ENCODE peak calls at places on chromosomes 6 and 20, in four cellular contexts. H is HepG2, W is GM12878, K is GM12892. X is an unnamed sample.

GRCh38 chr6:13561624-13562267 is 12.7 kb upstream of the SIRT5 start:
- DNase-seq in H (peak), W (no peak), K (no peak), X (no peak)

GRCh38 chr6:39312912-39313525 is 1.2 kb downstream of the KCNK17 start:
- DNase-seq in H (no peak), W (no peak), K (no peak), X (no peak)

GRCh38 chr20:53527196-53527595 is 66.4 kb downstream of the ZNF217 start:
- DNase-seq in H (no peak), W (no peak), K (no peak), X (no peak)

GRCh38 chr6:26086214-26086613 is 1.0 kb upstream of the HFE start:
- DNase-seq in H (no peak), W (no peak), K (no peak), X (no peak)

GRCh38 chr20:46965477-46965876 is 70.8 kb downstream of the EYA2 start:
- DNase-seq in H (no peak), W (no peak), K (no peak), X (no peak)

GRCh38 chr6:78530208-78530607 is 337.1 kb upstream of the IRAK1BP1 start:
- DNase-seq in H (no peak), W (no peak), K (no peak), X (no peak)

GRCh38 chr6:125095501-125096301 is 57.9 kb upstream of the TPD52L1 start:
- DNase-seq in H (no peak), W (no peak), K (no peak), X (no peak)

GRCh38 chr6:111423960-111424846 is 58.8 kb downstream of the REV3L start:
- DNase-seq in H (no peak), W (no peak), K (no peak), X (no peak)

GRCh38 chr6:107318100-107318736 is 141.1 kb downstream of the PDSS2 start:
- DNase-seq in H (peak), W (peak), K (peak), X (peak)

GRCh38 chr6:13877116-13877515 is 47.6 kb upstream of the RNF182 start:
- DNase-seq in H (no peak), W (no peak), K (no peak), X (no peak)

GRCh38 chr6:125647391-125647790 is 102.0 kb upstream of the HEY2 start:
- DNase-seq in H (no peak), W (no peak), K (no peak), X (no peak)

GRCh38 chr6:72809701-72810379 is 188.0 kb downstream of the KCNQ5 start:
- DNase-seq in H (no peak), W (no peak), K (no peak), X (no peak)

GRCh38 chr6:72140795-72141194 is 254.4 kb downstream of the RIMS1 start:
- DNase-seq in H (no peak), W (no peak), K (no peak), X (no peak)

GRCh38 chr20:4889446-4889845 is 111.9 kb downstream of the SLC23A2 start:
- DNase-seq in H (no peak), W (no peak), K (no peak), X (no peak)

GRCh38 chr6:140812636-140813035 is 1320.1 kb upstream of the GJE1 start:
- DNase-seq in H (no peak), W (no peak), K (no peak), X (no peak)

GRCh38 chr20:13338999-13339411 is 117.9 kb downstream of the ISM1 start:
- DNase-seq in H (peak), W (no peak), K (no peak), X (no peak)

GRCh38 chr20:47337413-47337812 is 19.1 kb downstream of the ZMYND8 start:
- DNase-seq in H (no peak), W (no peak), K (no peak), X (no peak)

GRCh38 chr6:14550817-14551216 is 433.2 kb downstream of the CD83 start:
- DNase-seq in H (no peak), W (no peak), K (no peak), X (no peak)

GRCh38 chr20:35145141-35145564 is 2.0 kb downstream of the EDEM2 start:
- DNase-seq in H (peak), W (peak), K (no peak), X (peak)

GRCh38 chr6:116436586-116436985 is 24.6 kb upstream of the CALHM6 start:
- DNase-seq in H (no peak), W (no peak), K (no peak), X (no peak)

GRCh38 chr20:17960927-17961599 is 7.5 kb downstream of the SNX5 start:
- DNase-seq in H (peak), W (no peak), K (no peak), X (no peak)

GRCh38 chr20:52410746-52411317 is 219.3 kb upstream of the ZFP64 start:
- DNase-seq in H (no peak), W (no peak), K (no peak), X (no peak)

GRCh38 chr6:131545317-131545716 is 27.7 kb upstream of the ARG1 start:
- DNase-seq in H (no peak), W (no peak), K (no peak), X (no peak)

GRCh38 chr20:38751360-38751976 is 3.2 kb downstream of the ACTR5 start:
- DNase-seq in H (peak), W (no peak), K (no peak), X (no peak)

GRCh38 chr20:8782804-8783203 is 286.1 kb upstream of the PLCB4 start:
- DNase-seq in H (no peak), W (no peak), K (no peak), X (no peak)

GRCh38 chr20:13858496-13859270 is 73.9 kb downstream of the NDUFAF5 start:
- DNase-seq in H (no peak), W (no peak), K (no peak), X (no peak)

GRCh38 chr6:157524735-157525134 is 143.7 kb downstream of the ZDHHC14 start:
- DNase-seq in H (no peak), W (no peak), K (no peak), X (no peak)

GRCh38 chr20:32681175-32682084 is 7.7 kb upstream of the C20orf203 start:
- DNase-seq in H (no peak), W (no peak), K (no peak), X (no peak)

GRCh38 chr6:28408076-28408802 is 8.7 kb upstream of the ZSCAN12 start:
- DNase-seq in H (no peak), W (no peak), K (no peak), X (no peak)

GRCh38 chr20:57392130-57392445 is 892 bp downstream of the RBM38 start:
- DNase-seq in H (no peak), W (no peak), K (no peak), X (no peak)

GRCh38 chr6:156174026-156174880 is 602.9 kb upstream of the ARID1B start:
- DNase-seq in H (no peak), W (no peak), K (no peak), X (no peak)

GRCh38 chr6:44471271-44471981 is 83.9 kb downstream of the CDC5L start:
- DNase-seq in H (no peak), W (no peak), K (no peak), X (no peak)

GRCh38 chr20:44571367-44571766 is 11.0 kb upstream of the PKIG start:
- DNase-seq in H (no peak), W (no peak), K (no peak), X (no peak)

GRCh38 chr6:127464161-127464880 is 5.1 kb upstream of the KIAA0408 start:
- DNase-seq in H (no peak), W (no peak), K (no peak), X (no peak)

GRCh38 chr6:31580807-31581437 is 1.3 kb downstream of the LTB start:
- DNase-seq in H (peak), W (no peak), K (no peak), X (peak)
- TF ChIP-seq TAF1 in H (peak), W (peak), K (no peak), X (no peak)

DNA sequence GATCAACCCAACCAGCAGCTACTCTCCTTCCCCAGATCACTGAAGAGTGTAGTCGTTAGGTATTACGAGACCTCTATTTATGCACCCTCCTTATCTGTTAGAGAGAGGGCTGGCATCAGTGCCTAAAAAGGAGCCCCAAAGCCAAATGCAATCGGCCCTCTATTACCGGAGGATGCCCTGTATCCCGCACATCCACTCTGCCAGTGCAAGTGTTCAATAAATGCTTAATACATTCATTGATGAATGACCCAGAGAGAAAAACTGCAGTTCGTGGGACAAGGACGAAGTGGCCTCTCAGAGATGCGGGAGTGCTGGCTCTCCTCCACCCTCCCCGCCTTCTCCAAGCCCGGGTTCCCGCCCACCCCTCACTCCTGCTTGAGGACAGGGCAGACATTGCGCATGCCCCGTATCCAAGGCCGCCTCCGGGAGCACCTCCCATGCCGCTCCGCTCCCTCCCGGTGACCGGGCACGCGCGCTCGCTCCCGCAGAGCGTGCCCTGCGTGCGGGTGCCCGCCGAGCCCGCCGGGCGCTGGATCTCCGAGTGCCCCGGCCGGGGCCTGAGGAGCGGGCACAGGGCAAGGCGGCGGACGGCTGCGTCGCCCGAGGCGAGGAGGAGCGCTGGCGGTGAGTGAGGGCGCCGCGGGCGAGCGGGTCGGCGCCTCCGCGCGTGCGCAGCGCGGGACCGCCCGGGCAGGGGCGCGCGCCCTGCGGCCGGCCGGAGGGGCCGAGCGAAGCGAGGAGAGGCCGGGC is 27.2 kb upstream of the BTBD3 start:
- DNase-seq in H (peak), W (peak), K (peak), X (peak)
- TF ChIP-seq POLR2AphosphoS5 in H (peak), W (no peak), K (no peak), X (no peak)

GRCh38 chr6:35497571-35498406 is 910 bp upstream of the TEAD3 start:
- DNase-seq in H (peak), W (no peak), K (no peak), X (peak)

GRCh38 chr6:35494161-35494563 is 2.7 kb downstream of the TEAD3 start:
- DNase-seq in H (no peak), W (no peak), K (no peak), X (no peak)

GRCh38 chr6:35496851-35497570 is at the start of gene TEAD3:
- DNase-seq in H (peak), W (no peak), K (peak), X (peak)

GRCh38 chr6:35495258-35496035 is 1.4 kb downstream of the TEAD3 start:
- DNase-seq in H (no peak), W (no peak), K (no peak), X (no peak)

GRCh38 chr6:35496036-35496850 is 636 bp downstream of the TEAD3 start:
- DNase-seq in H (peak), W (no peak), K (no peak), X (no peak)
- TF ChIP-seq POLR2A in H (peak), W (no peak), K (no peak), X (no peak)

GRCh38 chr6:8707956-8708772 is 272.8 kb upstream of the SLC35B3 start:
- DNase-seq in H (peak), W (no peak), K (no peak), X (no peak)

GRCh38 chr6:8707369-8707768 is 272.0 kb upstream of the SLC35B3 start:
- DNase-seq in H (no peak), W (no peak), K (no peak), X (no peak)

GRCh38 chr6:8703059-8703458 is 267.7 kb upstream of the SLC35B3 start:
- DNase-seq in H (no peak), W (no peak), K (no peak), X (no peak)

GRCh38 chr6:8710668-8711431 is 275.5 kb upstream of the SLC35B3 start:
- DNase-seq in H (no peak), W (no peak), K (no peak), X (no peak)

DNA sequence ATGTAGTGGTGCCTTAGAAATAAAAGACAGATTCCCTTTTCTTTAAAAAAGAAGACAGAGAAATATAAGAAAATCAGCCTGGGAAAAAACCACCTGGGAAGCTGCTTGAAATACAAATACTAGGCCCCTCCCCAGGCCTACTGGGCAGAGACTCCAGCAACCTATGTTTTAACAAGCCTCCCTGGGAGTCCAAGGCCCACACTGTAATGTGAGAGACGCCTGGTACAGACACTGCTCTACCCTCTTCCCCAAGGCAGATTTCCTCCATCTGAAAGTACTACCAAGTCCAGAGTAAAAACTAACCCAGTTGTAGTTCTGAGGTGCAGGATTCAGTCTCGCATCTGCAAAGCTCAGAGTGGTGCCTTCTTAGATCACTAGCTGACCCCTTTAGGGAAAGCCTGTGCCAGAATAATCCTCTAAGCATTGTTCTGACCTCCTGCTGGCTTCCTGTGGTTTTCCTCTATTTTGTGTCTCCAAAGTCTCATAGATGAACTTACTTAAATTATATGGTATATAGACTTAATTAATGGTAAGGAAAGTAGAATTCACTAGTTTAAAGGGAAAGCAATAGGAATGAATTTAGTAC is 270.2 kb upstream of the SLC35B3 start:
- DNase-seq in H (no peak), W (no peak), K (no peak), X (no peak)
- TF ChIP-seq TAF1 in H (no peak), W (no peak), K (no peak), X (no peak)

X was measured in GM12891.